ENCODE peak calls at places on chromosomes 16 and 17, in four cellular contexts. Q is DMS 273 treated with DMSO at 0.1 percent for 48 hours, X is kidney epithelial cell, A is mucosa of descending colon. S is an unnamed sample.

GRCh38 chr16:86850675-86851074 is 272.3 kb downstream of the FOXL1 start:
- DNase-seq in Q (no peak), X (no peak), A (no peak), S (no peak)

GRCh38 chr17:63035695-63036094 is 69.7 kb downstream of the TANC2 start:
- DNase-seq in A (no peak), X (no peak), Q (no peak), S (no peak)

GRCh38 chr17:61323696-61324539 is 75.7 kb upstream of the TBX2 start:
- DNase-seq in A (no peak), Q (no peak), X (no peak), S (no peak)

GRCh38 chr17:17681187-17681743 is at the start of gene RAI1:
- DNase-seq in Q (no peak), A (peak), X (no peak), S (peak)

GRCh38 chr17:6910987-6911603 is 79.6 kb upstream of the TEKT1 start:
- DNase-seq in A (no peak), Q (no peak), X (no peak), S (no peak)

GRCh38 chr17:45394913-45395568 is 37.6 kb downstream of the ARHGAP27 start:
- DNase-seq in A (peak), X (no peak), Q (no peak), S (peak)

GRCh38 chr17:59361386-59361785 is 29.9 kb downstream of the YPEL2 start:
- DNase-seq in Q (no peak), X (no peak), A (no peak), S (no peak)

GRCh38 chr17:46950997-46951621 is 27.9 kb downstream of the RPRML start:
- DNase-seq in X (no peak), Q (no peak), A (no peak), S (peak)

GRCh38 chr17:63966646-63967265 is 6.0 kb downstream of the SCN4A start:
- DNase-seq in A (no peak), X (no peak), Q (no peak), S (no peak)

GRCh38 chr17:39739020-39739884 is 1.5 kb downstream of the GRB7 start:
- DNase-seq in Q (no peak), X (no peak), A (peak), S (peak)

GRCh38 chr16:67801889-67802288 is 4.5 kb downstream of the RANBP10 start:
- DNase-seq in X (no peak), A (no peak), Q (no peak), S (no peak)

GRCh38 chr16:21565816-21566669 is 33.3 kb upstream of the METTL9 start:
- DNase-seq in A (no peak), X (no peak), Q (no peak), S (no peak)

GRCh38 chr17:58401287-58401686 is 16.0 kb downstream of the RNF43 start:
- DNase-seq in Q (no peak), X (no peak), A (peak), S (no peak)

GRCh38 chr17:35291802-35292201 is 48.9 kb downstream of the SLFN5 start:
- DNase-seq in A (no peak), X (no peak), Q (no peak), S (no peak)

GRCh38 chr16:86391987-86392386 is 118.3 kb upstream of the FOXF1 start:
- DNase-seq in X (no peak), Q (no peak), A (no peak), S (peak)

GRCh38 chr17:48478224-48479013 is 48.4 kb upstream of the SKAP1 start:
- DNase-seq in Q (no peak), X (no peak), A (no peak), S (no peak)

GRCh38 chr17:29619251-29619650 is 3.5 kb downstream of the CORO6 start:
- DNase-seq in Q (peak), A (no peak), X (no peak), S (no peak)

GRCh38 chr16:87895641-87896141 is 26.4 kb upstream of the SLC7A5 start:
- DNase-seq in A (peak), Q (no peak), X (no peak), S (peak)

GRCh38 chr17:49635121-49635520 is 42.8 kb downstream of the SPOP start:
- DNase-seq in Q (no peak), A (no peak), X (no peak), S (no peak)

GRCh38 chr17:81409190-81409935 is 14.1 kb downstream of the BAHCC1 start:
- DNase-seq in A (no peak), Q (no peak), X (no peak), S (no peak)

GRCh38 chr16:5056347-5056746 is 9.4 kb downstream of the C16orf89 start:
- DNase-seq in X (no peak), A (peak), Q (no peak), S (no peak)

GRCh38 chr16:4471869-4472268 is 2.6 kb downstream of the NMRAL1 start:
- DNase-seq in A (no peak), Q (no peak), X (no peak), S (no peak)

GRCh38 chr16:1435921-1436697 is 5.2 kb downstream of the PERCC1 start:
- DNase-seq in A (no peak), X (no peak), Q (no peak), S (no peak)

GRCh38 chr17:77959926-77960521 is 1.5 kb downstream of the TNRC6C start:
- DNase-seq in X (no peak), Q (no peak), A (peak), S (no peak)

GRCh38 chr16:70254965-70255286 is 3.2 kb upstream of the EXOSC6 start:
- DNase-seq in X (no peak), Q (no peak), A (no peak), S (no peak)

GRCh38 chr17:29433551-29433950 is 43.4 kb downstream of the TAOK1 start:
- DNase-seq in X (no peak), A (no peak), Q (no peak), S (no peak)

GRCh38 chr16:51139568-51139967 is 11.5 kb downstream of the SALL1 start:
- DNase-seq in A (no peak), Q (no peak), X (no peak), S (no peak)

GRCh38 chr16:68898026-68898425 is 54.7 kb downstream of the TANGO6 start:
- DNase-seq in X (no peak), Q (no peak), A (no peak), S (no peak)

GRCh38 chr17:47742319-47743181 is 9.5 kb downstream of the TBX21 start:
- DNase-seq in A (no peak), Q (no peak), X (no peak), S (no peak)

S was measured in posterior cingulate gyrus.